ENCODE peak calls at places on chromosome 19, in four cellular contexts. One of them, this sample, is unnamed. For H3K4me1, the result is how much of the 10 kb centered on the place peaks cover.

GRCh38 chr19:49758292-49758691 is 4.8 kb downstream of the TSKS start:
- DNase-seq in A549: no peak
- DNase-seq in gastrocnemius medialis: no peak
- DNase-seq in tibial nerve: no peak
- DNase-seq in this sample: no peak

GRCh38 chr19:11453468-11454341 is 18.3 kb downstream of the PRKCSH start:
- DNase-seq in A549: no peak
- DNase-seq in gastrocnemius medialis: no peak
- DNase-seq in tibial nerve: no peak
- DNase-seq in this sample: no peak

GRCh38 chr19:50829801-50830200 is 3.6 kb downstream of the KLK15 start:
- DNase-seq in A549: peak
- DNase-seq in gastrocnemius medialis: no peak
- DNase-seq in tibial nerve: no peak
- DNase-seq in this sample: no peak

GRCh38 chr19:46392252-46392801 is 21.0 kb downstream of the CCDC8 start:
- DNase-seq in A549: no peak
- DNase-seq in gastrocnemius medialis: no peak
- DNase-seq in tibial nerve: no peak
- DNase-seq in this sample: no peak

GRCh38 chr19:50663280-50663790 is 14.1 kb downstream of the C19orf81 start:
- DNase-seq in A549: peak
- DNase-seq in gastrocnemius medialis: no peak
- DNase-seq in tibial nerve: no peak
- DNase-seq in this sample: no peak

GRCh38 chr19:40331052-40331451 is 17.1 kb downstream of the C19orf47 start:
- DNase-seq in A549: no peak
- DNase-seq in gastrocnemius medialis: no peak
- DNase-seq in tibial nerve: no peak
- DNase-seq in this sample: no peak

GRCh38 chr19:21474671-21475181 is 30.7 kb upstream of the ZNF429 start:
- DNase-seq in A549: no peak
- DNase-seq in gastrocnemius medialis: peak
- DNase-seq in tibial nerve: peak
- DNase-seq in this sample: peak

GRCh38 chr19:4694211-4694987 is 24.3 kb upstream of the MYDGF start:
- DNase-seq in A549: peak
- DNase-seq in gastrocnemius medialis: peak
- DNase-seq in tibial nerve: no peak
- DNase-seq in this sample: peak

GRCh38 chr19:40521276-40521675 is 54.5 kb downstream of the SPTBN4 start:
- DNase-seq in A549: peak
- DNase-seq in gastrocnemius medialis: no peak
- DNase-seq in tibial nerve: no peak
- DNase-seq in this sample: no peak

GRCh38 chr19:24159707-24160106 is 72.7 kb downstream of the ZNF254 start:
- DNase-seq in A549: peak
- DNase-seq in gastrocnemius medialis: no peak
- DNase-seq in tibial nerve: no peak
- DNase-seq in this sample: no peak

GRCh38 chr19:13151605-13152355 is 1.6 kb downstream of the IER2 start:
- DNase-seq in A549: peak
- DNase-seq in gastrocnemius medialis: peak
- DNase-seq in tibial nerve: peak
- DNase-seq in this sample: peak

DNA sequence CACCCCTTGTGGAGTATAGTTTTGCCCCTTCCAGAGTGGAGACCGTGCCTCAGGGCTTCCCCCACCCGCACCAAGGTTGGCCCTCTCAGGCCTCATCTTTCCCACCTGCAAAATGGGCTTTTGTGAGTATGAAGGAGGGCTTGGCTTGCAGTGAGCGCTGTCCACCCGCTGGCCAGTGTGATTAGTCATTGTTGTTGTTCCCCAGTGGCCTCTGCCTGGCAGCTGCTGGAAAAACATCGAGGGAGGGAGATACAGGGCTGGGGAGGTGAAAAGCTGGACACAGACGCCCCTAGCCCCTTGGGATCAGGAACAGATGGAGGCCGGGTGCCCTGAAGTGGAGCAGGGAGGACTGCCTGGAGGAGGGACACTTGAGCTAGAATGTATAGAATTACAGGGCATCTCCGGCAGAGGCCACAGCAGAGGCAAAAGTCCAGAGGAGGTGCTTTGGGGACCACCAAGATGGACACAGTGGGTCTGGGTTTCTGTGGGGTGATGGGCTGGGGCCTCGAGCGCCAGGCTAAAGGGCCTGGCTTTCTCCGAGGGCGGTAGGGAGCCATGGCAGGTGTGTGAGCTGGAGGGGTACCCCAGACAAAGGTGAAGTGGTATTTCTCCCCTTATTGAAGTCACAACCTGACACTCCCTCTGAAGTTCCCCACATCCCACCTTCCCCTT is 3.9 kb upstream of the IL12RB1 start:
- DNase-seq in A549: no peak
- DNase-seq in gastrocnemius medialis: no peak
- DNase-seq in tibial nerve: no peak
- DNase-seq in this sample: no peak
- H3K27ac ChIP-seq in A549: no peak
- H3K27ac ChIP-seq in gastrocnemius medialis: no peak
- H3K27ac ChIP-seq in tibial nerve: peak
- H3K27ac ChIP-seq in this sample: no peak

GRCh38 chr19:3480383-3481091 is at the start of gene SMIM24:
- DNase-seq in A549: no peak
- DNase-seq in gastrocnemius medialis: no peak
- DNase-seq in tibial nerve: no peak
- DNase-seq in this sample: no peak
- TF ChIP-seq POLR2A in A549: no peak
- TF ChIP-seq POLR2A in gastrocnemius medialis: no peak
- TF ChIP-seq POLR2A in tibial nerve: no peak
- TF ChIP-seq POLR2A in this sample: no peak

GRCh38 chr19:19445911-19446361 is 40.5 kb downstream of the GATAD2A start:
- DNase-seq in A549: no peak
- DNase-seq in gastrocnemius medialis: no peak
- DNase-seq in tibial nerve: no peak
- DNase-seq in this sample: no peak

GRCh38 chr19:19444694-19445155 is 39.2 kb downstream of the GATAD2A start:
- DNase-seq in A549: no peak
- DNase-seq in gastrocnemius medialis: no peak
- DNase-seq in tibial nerve: no peak
- DNase-seq in this sample: no peak

GRCh38 chr19:19443902-19444693 is 38.6 kb downstream of the GATAD2A start:
- DNase-seq in A549: no peak
- DNase-seq in gastrocnemius medialis: no peak
- DNase-seq in tibial nerve: no peak
- DNase-seq in this sample: no peak

GRCh38 chr19:19446655-19447437 is 41.4 kb downstream of the GATAD2A start:
- DNase-seq in A549: no peak
- DNase-seq in gastrocnemius medialis: no peak
- DNase-seq in tibial nerve: no peak
- DNase-seq in this sample: no peak

GRCh38 chr19:19445288-19445687 is 39.8 kb downstream of the GATAD2A start:
- DNase-seq in A549: no peak
- DNase-seq in gastrocnemius medialis: no peak
- DNase-seq in tibial nerve: no peak
- DNase-seq in this sample: no peak
- H3K4me1 ChIP-seq in A549: under half
- H3K4me1 ChIP-seq in gastrocnemius medialis: under half
- H3K4me1 ChIP-seq in tibial nerve: under half
- H3K4me1 ChIP-seq in this sample: under half

DNA sequence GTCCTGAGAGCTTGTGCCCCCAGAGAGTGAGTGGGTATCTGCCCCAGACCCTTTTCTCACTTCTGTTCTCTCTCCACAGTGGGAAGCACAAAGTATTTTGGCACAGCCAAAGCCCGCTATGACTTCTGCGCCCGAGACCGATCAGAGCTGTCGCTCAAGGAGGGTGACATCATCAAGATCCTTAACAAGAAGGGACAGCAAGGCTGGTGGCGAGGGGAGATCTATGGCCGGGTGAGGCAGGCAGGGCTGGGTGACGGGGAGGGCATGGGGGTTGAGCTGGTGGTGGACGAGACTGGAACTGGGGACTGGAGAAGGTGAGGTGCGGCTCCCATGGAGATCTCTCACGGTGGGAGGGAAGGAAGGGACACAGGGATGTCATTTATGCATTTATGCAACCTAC is 33.5 kb upstream of the ADGRE1 start:
- DNase-seq in A549: no peak
- DNase-seq in gastrocnemius medialis: no peak
- DNase-seq in tibial nerve: no peak
- DNase-seq in this sample: no peak
- H3K27ac ChIP-seq in A549: no peak
- H3K27ac ChIP-seq in gastrocnemius medialis: no peak
- H3K27ac ChIP-seq in tibial nerve: no peak
- H3K27ac ChIP-seq in this sample: no peak

GRCh38 chr19:17419154-17419490 is 725 bp upstream of the MVB12A start:
- DNase-seq in A549: no peak
- DNase-seq in gastrocnemius medialis: no peak
- DNase-seq in tibial nerve: no peak
- DNase-seq in this sample: no peak
- TF ChIP-seq POLR2A in A549: no peak
- TF ChIP-seq POLR2A in gastrocnemius medialis: no peak
- TF ChIP-seq POLR2A in tibial nerve: no peak
- TF ChIP-seq POLR2A in this sample: no peak

GRCh38 chr19:18424890-18425514 is 5.8 kb downstream of the SSBP4 start:
- DNase-seq in A549: no peak
- DNase-seq in gastrocnemius medialis: no peak
- DNase-seq in tibial nerve: no peak
- DNase-seq in this sample: no peak
- H3K4me1 ChIP-seq in A549: under half
- H3K4me1 ChIP-seq in gastrocnemius medialis: under half
- H3K4me1 ChIP-seq in tibial nerve: under half
- H3K4me1 ChIP-seq in this sample: under half